ENCODE peak calls at places on chromosome 2, in five cellular contexts. K, M, R, P and H are unnamed samples.

GRCh38 chr2:128058114-128058513 is 30.3 kb upstream of the SAP130 start:
- DNase-seq in R (no peak), K (no peak), M (no peak), P (no peak), H (no peak)

GRCh38 chr2:239791727-239792648 is 233.2 kb downstream of the NDUFA10 start:
- DNase-seq in M (no peak), P (no peak), K (peak; percentile 48), R (no peak), H (no peak)

GRCh38 chr2:48169066-48169724 is 262.9 kb upstream of the FBXO11 start:
- DNase-seq in P (no peak), K (no peak), M (no peak), R (no peak), H (no peak)

GRCh38 chr2:16395601-16396000 is 270.0 kb downstream of the CYRIA start:
- DNase-seq in P (no peak), M (no peak), R (no peak), K (no peak), H (no peak)

GRCh38 chr2:43026451-43027102 is 199.8 kb downstream of the ZFP36L2 start:
- DNase-seq in P (no peak), R (no peak), M (no peak), K (no peak), H (no peak)

GRCh38 chr2:148796735-148797512 is 78.1 kb upstream of the KIF5C start:
- DNase-seq in M (no peak), R (no peak), K (no peak), P (no peak), H (no peak)

GRCh38 chr2:49241991-49242390 is 87.7 kb upstream of the FSHR start:
- DNase-seq in R (peak; percentile 17), P (no peak), M (no peak), K (no peak), H (no peak)

GRCh38 chr2:164655750-164656149 is 34.5 kb upstream of the GRB14 start:
- DNase-seq in P (no peak), K (no peak), R (peak; percentile 2), M (no peak), H (no peak)

GRCh38 chr2:160317113-160318099 is 117.3 kb upstream of the ITGB6 start:
- DNase-seq in M (peak; percentile 46), P (no peak), R (no peak), K (no peak), H (no peak)

GRCh38 chr2:40448476-40449079 is 3.3 kb downstream of the SLC8A1 start:
- DNase-seq in K (no peak), M (no peak), P (no peak), R (no peak), H (no peak)

GRCh38 chr2:19738707-19739106 is 163.1 kb downstream of the TTC32 start:
- DNase-seq in R (no peak), M (peak; percentile 52), P (peak; percentile 29), K (peak; percentile 89), H (no peak)

DNA sequence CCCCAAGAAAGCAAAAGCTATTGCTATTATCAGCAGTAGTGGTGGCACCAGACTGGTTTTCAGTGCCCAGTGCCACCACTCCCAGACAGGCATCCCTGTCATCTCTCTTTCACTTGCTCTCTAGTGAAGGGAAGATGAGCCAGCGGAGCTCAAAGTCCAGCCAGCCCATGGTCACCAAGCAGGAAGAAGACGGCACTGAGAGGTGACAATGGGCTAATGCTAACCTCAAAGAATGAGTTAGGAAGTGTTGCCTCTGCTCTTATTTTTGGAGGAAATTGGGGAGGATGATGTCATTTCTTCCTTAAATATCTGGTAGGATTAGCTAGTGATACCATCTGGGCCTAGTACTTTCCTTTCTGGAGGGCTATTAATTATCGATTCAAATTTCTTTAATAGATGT is 1.7 kb downstream of the SP140 start:
- DNase-seq in K (no peak), R (no peak), P (no peak), M (no peak), H (no peak)
- H3K4me3 ChIP-seq in K (no peak overlapping the region), R (no peak overlapping the region), P (no peak overlapping the region), M (no peak overlapping the region), H (no peak overlapping the region)

GRCh38 chr2:123636232-123636631 is 388.9 kb upstream of the CNTNAP5 start:
- DNase-seq in K (no peak), P (no peak), R (no peak), M (no peak), H (no peak)
- H3K4me3 ChIP-seq in K (no peak overlapping the region), P (no peak overlapping the region), R (no peak overlapping the region), M (no peak overlapping the region), H (no peak overlapping the region)

GRCh38 chr2:75055307-75055819 is 96.9 kb downstream of the POLE4 start:
- DNase-seq in K (no peak), M (no peak), P (no peak), R (no peak), H (no peak)
- H3K4me3 ChIP-seq in K (no peak overlapping the region), M (no peak overlapping the region), P (no peak overlapping the region), R (no peak overlapping the region), H (no peak overlapping the region)

GRCh38 chr2:55010149-55010591 is 40.1 kb downstream of the RTN4 start:
- DNase-seq in K (no peak), M (peak; percentile 43), P (peak; percentile 83), R (peak; percentile 32), H (peak; percentile 54)
- H3K4me3 ChIP-seq in K (no peak overlapping the region), M (peak overlapping the region; percentile 23), P (peak overlapping the region; percentile 30), R (no peak overlapping the region), H (no peak overlapping the region)

GRCh38 chr2:137689549-137689948 is 274.7 kb upstream of the HNMT start:
- DNase-seq in M (no peak), R (no peak), P (no peak), K (no peak), H (no peak)
- H3K4me3 ChIP-seq in M (no peak overlapping the region), R (no peak overlapping the region), P (no peak overlapping the region), K (no peak overlapping the region), H (no peak overlapping the region)

GRCh38 chr2:33497177-33497787 is 20.8 kb downstream of the RASGRP3 start:
- DNase-seq in R (no peak), K (no peak), P (no peak), M (no peak), H (no peak)

GRCh38 chr2:33495683-33496082 is 19.2 kb downstream of the RASGRP3 start:
- DNase-seq in R (no peak), K (no peak), M (no peak), P (no peak), H (no peak)

GRCh38 chr2:33494155-33494779 is 17.8 kb downstream of the RASGRP3 start:
- DNase-seq in M (no peak), P (no peak), R (no peak), K (no peak), H (no peak)

GRCh38 chr2:33496150-33496549 is 19.7 kb downstream of the RASGRP3 start:
- DNase-seq in R (no peak), K (no peak), M (no peak), P (no peak), H (no peak)

DNA sequence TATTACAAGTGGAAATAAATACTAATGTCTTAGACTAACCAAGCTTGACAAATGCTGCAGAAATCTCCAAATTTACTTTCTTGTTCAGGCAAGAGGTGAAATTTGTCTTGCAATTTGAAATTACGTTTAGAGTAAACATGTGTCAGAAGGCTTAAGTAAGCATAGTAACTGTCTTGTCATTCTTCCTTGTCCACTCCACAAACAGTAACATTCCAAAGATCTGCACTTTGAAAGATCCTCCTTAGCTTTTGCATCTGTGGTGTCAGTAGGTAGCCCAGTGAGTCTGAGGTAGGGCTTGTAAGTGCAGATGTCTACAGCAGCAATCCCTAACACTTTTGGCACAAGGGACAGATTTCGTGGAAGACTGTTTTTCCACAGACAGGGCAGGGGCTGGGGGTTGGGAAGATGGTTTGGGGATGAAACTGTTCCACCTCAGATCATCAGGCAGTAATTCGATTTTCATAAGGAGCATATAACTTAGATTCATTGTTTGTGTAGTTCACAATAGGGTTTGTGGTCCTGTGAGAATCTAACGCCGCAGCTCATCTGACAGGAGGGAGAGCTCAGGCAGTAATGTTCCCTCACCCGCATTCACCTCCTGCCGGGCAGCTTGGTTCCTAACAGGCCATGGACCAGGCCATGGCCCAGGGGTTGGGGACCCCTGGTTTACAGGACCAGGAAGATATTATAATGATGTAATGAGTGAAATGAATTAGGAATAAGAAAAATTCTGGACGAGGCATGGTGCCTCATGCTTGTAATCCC is 18.6 kb downstream of the RASGRP3 start:
- DNase-seq in P (no peak), M (no peak), K (no peak), R (no peak), H (no peak)
- H3K4me3 ChIP-seq in P (no peak overlapping the region), M (no peak overlapping the region), K (no peak overlapping the region), R (no peak overlapping the region), H (no peak overlapping the region)

GRCh38 chr2:168454737-168455691 is 1.1 kb upstream of the CERS6 start:
- DNase-seq in K (no peak), R (no peak), P (no peak), M (no peak), H (no peak)
- H3K4me3 ChIP-seq in K (peak overlapping the region; percentile 84), R (peak overlapping the region; percentile 94), P (peak overlapping the region; percentile 87), M (peak overlapping the region; percentile 82), H (no peak overlapping the region)

GRCh38 chr2:174635015-174635593 is 37.5 kb upstream of the WIPF1 start:
- DNase-seq in P (no peak), R (no peak), K (no peak), M (no peak), H (no peak)
- H3K4me3 ChIP-seq in P (no peak overlapping the region), R (no peak overlapping the region), K (no peak overlapping the region), M (no peak overlapping the region), H (no peak overlapping the region)

DNA sequence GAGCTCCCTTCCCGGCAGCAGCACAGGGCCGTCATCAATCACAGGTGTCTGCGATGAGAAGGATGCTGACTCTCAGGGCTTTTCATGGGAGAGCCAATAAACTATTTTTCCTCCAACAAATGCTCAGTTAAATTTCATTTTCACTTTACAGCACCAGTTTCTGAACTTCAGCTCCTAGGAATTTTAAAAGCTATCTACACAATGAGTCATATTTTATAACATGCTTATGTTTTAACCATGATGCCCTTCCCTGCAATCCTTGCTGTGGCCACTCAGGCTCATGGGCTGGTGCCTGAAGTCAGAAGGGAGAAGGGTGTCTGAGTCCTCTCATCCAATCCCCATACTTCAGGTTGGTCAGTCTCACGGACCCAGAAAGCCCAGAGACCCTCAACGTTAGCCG is 123.6 kb downstream of the AFF3 start:
- DNase-seq in K (no peak), P (no peak), R (peak; percentile 68), M (no peak), H (no peak)
- H3K4me3 ChIP-seq in K (no peak overlapping the region), P (no peak overlapping the region), R (no peak overlapping the region), M (no peak overlapping the region), H (no peak overlapping the region)